ENCODE peak calls at places on chromosome 5, in six cellular contexts. W, V, Q, I, L and T are unnamed samples.

GRCh38 chr5:74521401-74521800 is 119.1 kb downstream of the ENC1 start:
- DNase-seq in W (no peak), V (no peak), Q (peak; percentile 30), L (no peak), I (no peak), T (no peak)

GRCh38 chr5:120509056-120509455 is 45.0 kb downstream of the PRR16 start:
- DNase-seq in L (no peak), I (peak; percentile 52), W (peak; percentile 4), V (no peak), Q (no peak), T (no peak)

GRCh38 chr5:15995206-15996052 is 184.2 kb downstream of the MARCHF11 start:
- DNase-seq in Q (peak; percentile 5), W (peak; percentile 28), I (peak; percentile 52), L (no peak), V (no peak), T (peak; percentile 4)

GRCh38 chr5:77882670-77883257 is 106.6 kb upstream of the TBCA start:
- DNase-seq in Q (no peak), V (no peak), I (peak; percentile 87), W (no peak), L (no peak), T (no peak)

GRCh38 chr5:157890825-157891587 is 32.1 kb upstream of the CLINT1 start:
- DNase-seq in W (no peak), I (no peak), L (no peak), Q (no peak), V (no peak), T (peak; percentile 20)

GRCh38 chr5:106127985-106128384 is 1542.8 kb downstream of the EFNA5 start:
- DNase-seq in I (no peak), Q (no peak), L (no peak), W (no peak), V (no peak), T (no peak)

GRCh38 chr5:176870110-176870591 is 29.0 kb downstream of the HK3 start:
- DNase-seq in W (peak; percentile 57), I (peak; percentile 73), V (peak; percentile 57), Q (peak; percentile 84), L (no peak), T (peak; percentile 40)

GRCh38 chr5:132456553-132457361 is 33.8 kb downstream of the IRF1 start:
- DNase-seq in I (peak; percentile 90), L (no peak), W (no peak), Q (no peak), V (no peak), T (peak; percentile 80)

GRCh38 chr5:24365406-24365805 is 279.4 kb downstream of the CDH10 start:
- DNase-seq in I (peak; percentile 1), W (no peak), L (no peak), Q (no peak), V (no peak), T (no peak)

GRCh38 chr5:3092211-3092610 is 340.7 kb upstream of the IRX2 start:
- DNase-seq in W (no peak), I (no peak), Q (no peak), V (no peak), L (no peak), T (no peak)

GRCh38 chr5:50751064-50751657 is 84.7 kb downstream of the PARP8 start:
- DNase-seq in W (peak; percentile 73), I (peak; percentile 65), Q (peak; percentile 48), L (no peak), V (peak; percentile 32), T (peak; percentile 83)

GRCh38 chr5:36689225-36689624 is 82.8 kb downstream of the SLC1A3 start:
- DNase-seq in L (no peak), I (peak; percentile 66), W (no peak), Q (no peak), V (no peak), T (no peak)

GRCh38 chr5:163565492-163565891 is 60.1 kb downstream of the MAT2B start:
- DNase-seq in I (peak; percentile 49), L (no peak), Q (no peak), V (no peak), W (peak; percentile 32), T (no peak)

GRCh38 chr5:90473321-90474234 is 993 bp downstream of the MBLAC2 start:
- DNase-seq in I (peak; percentile 72), L (peak; percentile 35), Q (peak; percentile 57), V (no peak), W (peak; percentile 60), T (peak; percentile 47)

GRCh38 chr5:157361865-157362465 is 96.0 kb downstream of the CYFIP2 start:
- DNase-seq in I (no peak), W (no peak), V (no peak), Q (peak; percentile 16), L (no peak), T (no peak)

GRCh38 chr5:127564002-127564769 is 46.7 kb downstream of the PRRC1 start:
- DNase-seq in L (peak; percentile 63), I (peak; percentile 67), V (peak; percentile 48), W (peak; percentile 77), Q (peak; percentile 48), T (peak; percentile 70)

GRCh38 chr5:71587709-71588532 is 781 bp downstream of the MCCC2 start:
- DNase-seq in L (no peak), I (no peak), Q (peak; percentile 21), W (no peak), V (no peak), T (no peak)

GRCh38 chr5:646396-647201 is 34.5 kb downstream of the CEP72 start:
- DNase-seq in Q (no peak), V (no peak), W (no peak), I (no peak), L (no peak), T (no peak)

GRCh38 chr5:155728146-155728856 is 598.7 kb upstream of the SGCD start:
- DNase-seq in Q (peak; percentile 83), I (peak; percentile 74), W (peak; percentile 82), V (no peak), L (no peak), T (no peak)

GRCh38 chr5:88882321-88883038 is 504 bp downstream of the MEF2C start:
- DNase-seq in V (no peak), I (peak; percentile 40), W (no peak), Q (no peak), L (no peak), T (peak; percentile 39)

GRCh38 chr5:154829589-154830218 is 20.7 kb downstream of the FAXDC2 start:
- DNase-seq in Q (no peak), L (peak; percentile 88), V (peak; percentile 85), I (peak; percentile 43), W (no peak), T (no peak)

GRCh38 chr5:149846021-149846420 is 98.6 kb downstream of the PDE6A start:
- DNase-seq in V (no peak), W (no peak), I (no peak), Q (no peak), L (no peak), T (no peak)

GRCh38 chr5:56981906-56982305 is 30.0 kb upstream of the MIER3 start:
- DNase-seq in V (no peak), I (no peak), W (no peak), L (no peak), Q (no peak), T (no peak)

GRCh38 chr5:158699336-158699735 is 400.4 kb downstream of the EBF1 start:
- DNase-seq in W (no peak), V (no peak), Q (no peak), L (no peak), I (peak; percentile 34), T (no peak)

GRCh38 chr5:177367981-177368960 is 10.5 kb downstream of the RGS14 start:
- DNase-seq in W (no peak), Q (no peak), I (no peak), L (no peak), V (no peak), T (no peak)

GRCh38 chr5:159616967-159617366 is 286.7 kb upstream of the IL12B start:
- DNase-seq in Q (no peak), W (no peak), I (peak; percentile 75), L (peak; percentile 69), V (no peak), T (no peak)

GRCh38 chr5:116914869-116915504 is 340.4 kb upstream of the SEMA6A start:
- DNase-seq in W (no peak), L (no peak), Q (no peak), I (no peak), V (no peak), T (no peak)
- H3K9me2 ChIP-seq in W (no peaks in the 10 kb centered on the region), L (no peaks in the 10 kb centered on the region), Q (no peaks in the 10 kb centered on the region), I (no peaks in the 10 kb centered on the region), V (no peaks in the 10 kb centered on the region), T (no peaks in the 10 kb centered on the region)

DNA sequence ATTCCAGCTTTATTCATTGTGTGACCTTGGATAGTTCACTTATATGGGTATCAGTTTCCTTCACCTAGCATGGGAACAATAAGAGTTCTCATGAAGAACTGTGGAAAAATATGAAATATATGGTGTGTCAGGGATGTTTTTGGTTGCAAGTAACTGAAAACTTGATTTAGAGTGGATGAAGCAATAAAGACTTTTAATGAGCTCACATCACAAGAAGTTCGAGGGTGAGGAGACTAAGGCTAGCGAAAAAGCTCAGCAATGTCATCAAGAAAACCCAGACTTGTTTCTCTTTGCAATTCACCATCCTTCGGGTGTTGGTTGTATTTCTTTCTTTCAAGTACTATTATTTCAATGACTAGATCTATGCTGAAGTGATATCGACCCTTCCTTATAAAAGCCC is 124.3 kb upstream of the STC2 start:
- DNase-seq in V (no peak), I (peak; percentile 27), Q (no peak), L (no peak), W (no peak), T (no peak)
- H3K4me2 ChIP-seq in V (peak overlapping the region; percentile 54), I (peak overlapping the region; percentile 16), Q (no peak overlapping the region), L (peak overlapping the region; percentile 61), W (no peak overlapping the region), T (no peak overlapping the region)

GRCh38 chr5:181224390-181225234 is 1.5 kb downstream of the TRIM41 start:
- DNase-seq in L (no peak), Q (peak; percentile 38), W (no peak), I (no peak), V (no peak), T (peak; percentile 68)
- H3K9me2 ChIP-seq in L (no peaks in the 10 kb centered on the region), Q (no peaks in the 10 kb centered on the region), W (no peaks in the 10 kb centered on the region), I (no peaks in the 10 kb centered on the region), V (no peaks in the 10 kb centered on the region), T (no peaks in the 10 kb centered on the region)

GRCh38 chr5:131322926-131323325 is 59.1 kb downstream of the CDC42SE2 start:
- DNase-seq in W (no peak), L (peak; percentile 46), I (no peak), V (no peak), Q (no peak), T (no peak)

GRCh38 chr5:131321066-131321465 is 57.2 kb downstream of the CDC42SE2 start:
- DNase-seq in W (no peak), I (no peak), Q (no peak), V (no peak), L (no peak), T (no peak)

GRCh38 chr5:131324311-131324710 is 60.5 kb downstream of the CDC42SE2 start:
- DNase-seq in W (no peak), I (no peak), Q (no peak), L (no peak), V (no peak), T (no peak)

GRCh38 chr5:131318455-131318854 is 54.6 kb downstream of the CDC42SE2 start:
- DNase-seq in V (no peak), L (no peak), W (no peak), Q (no peak), I (no peak), T (no peak)

GRCh38 chr5:131323378-131323777 is 59.5 kb downstream of the CDC42SE2 start:
- DNase-seq in Q (no peak), L (peak; percentile 39), W (no peak), V (no peak), I (no peak), T (no peak)
- H3K4me2 ChIP-seq in Q (no peak overlapping the region), L (peak overlapping the region; percentile 6), W (no peak overlapping the region), V (no peak overlapping the region), I (no peak overlapping the region), T (no peak overlapping the region)